ENCODE peak calls at places on chromosomes 16 and 17, in four cellular contexts. H, U, Y and T are unnamed samples.

GRCh38 chr16:4520913-4521312 is 17.7 kb downstream of the CDIP1 start:
- DNase-seq in Y (no peak), U (no peak), H (no peak), T (no peak)

GRCh38 chr17:5770556-5771270 is 186.4 kb upstream of the NLRP1 start:
- DNase-seq in H (peak; percentile 56), Y (no peak), U (no peak), T (no peak)

GRCh38 chr17:13833921-13834320 is 232.2 kb upstream of the HS3ST3A1 start:
- DNase-seq in Y (no peak), H (no peak), U (no peak), T (no peak)

GRCh38 chr17:6669479-6670212 is 18.1 kb downstream of the C17orf100 start:
- DNase-seq in U (no peak), Y (no peak), H (no peak), T (no peak)

GRCh38 chr16:85980686-85981085 is 81.7 kb downstream of the IRF8 start:
- DNase-seq in H (no peak), Y (no peak), U (no peak), T (no peak)

GRCh38 chr16:1706386-1707192 is 594 bp downstream of the MAPK8IP3 start:
- DNase-seq in U (no peak), Y (no peak), H (peak; percentile 48), T (no peak)

GRCh38 chr17:8956521-8956920 is 9.0 kb downstream of the PIK3R5 start:
- DNase-seq in U (no peak), H (no peak), Y (peak; percentile 92), T (no peak)

GRCh38 chr16:86733526-86734254 is 155.3 kb downstream of the FOXL1 start:
- DNase-seq in H (no peak), Y (no peak), U (no peak), T (no peak)

GRCh38 chr17:77319211-77320031 is 178.7 kb downstream of the SEC14L1 start:
- DNase-seq in H (no peak), Y (no peak), U (no peak), T (no peak)

GRCh38 chr17:69485126-69485724 is 70.7 kb downstream of the MAP2K6 start:
- DNase-seq in Y (no peak), U (no peak), H (no peak), T (no peak)

GRCh38 chr17:75316253-75316652 is 27.0 kb upstream of the SLC25A19 start:
- DNase-seq in Y (no peak), U (no peak), H (no peak), T (no peak)

GRCh38 chr16:56317998-56318912 is 107.1 kb downstream of the AMFR start:
- DNase-seq in U (peak; percentile 62), Y (peak; percentile 3), H (peak; percentile 95), T (peak; percentile 68)

GRCh38 chr17:73172252-73172651 is 7.4 kb downstream of the SSTR2 start:
- DNase-seq in H (no peak), Y (no peak), U (no peak), T (no peak)

GRCh38 chr16:80023865-80024264 is 423.3 kb upstream of the MAF start:
- DNase-seq in Y (no peak), H (no peak), U (peak; percentile 9), T (no peak)

GRCh38 chr17:78265121-78265520 is 33.7 kb downstream of the TMEM235 start:
- DNase-seq in U (no peak), Y (no peak), H (no peak), T (no peak)

GRCh38 chr17:9880582-9880999 is 24.5 kb downstream of the RCVRN start:
- DNase-seq in H (no peak), Y (peak; percentile 1), U (no peak), T (no peak)

GRCh38 chr17:31586946-31587345 is 195.5 kb downstream of the RAB11FIP4 start:
- DNase-seq in U (no peak), H (no peak), Y (no peak), T (no peak)

GRCh38 chr17:39702901-39703893 is 3.3 kb downstream of the ERBB2 start:
- DNase-seq in H (no peak), U (peak; percentile 77), Y (peak; percentile 25), T (no peak)

GRCh38 chr16:67013823-67014640 is 14.9 kb upstream of the CBFB start:
- DNase-seq in Y (no peak), U (peak; percentile 46), H (peak; percentile 74), T (no peak)

GRCh38 chr17:9255838-9256237 is 234.5 kb downstream of the NTN1 start:
- DNase-seq in Y (no peak), H (no peak), U (no peak), T (no peak)

GRCh38 chr17:45050680-45051059 is 762 bp downstream of the DCAKD start:
- DNase-seq in Y (no peak), U (peak; percentile 60), H (no peak), T (no peak)

GRCh38 chr17:69654981-69655581 is 240.6 kb downstream of the MAP2K6 start:
- DNase-seq in Y (no peak), U (no peak), H (no peak), T (no peak)

GRCh38 chr17:32588982-32589381 is 102.2 kb downstream of the CDK5R1 start:
- DNase-seq in Y (no peak), U (peak; percentile 11), H (no peak), T (peak; percentile 9)

GRCh38 chr17:38749222-38750043 is 1.3 kb upstream of the PCGF2 start:
- DNase-seq in H (peak; percentile 84), Y (no peak), U (peak; percentile 89), T (no peak)

GRCh38 chr17:80036715-80037477 is 454 bp downstream of the CCDC40 start:
- DNase-seq in U (peak; percentile 57), H (peak; percentile 85), Y (no peak), T (peak; percentile 54)

GRCh38 chr17:80034977-80035686 is 540 bp downstream of the TBC1D16 start:
- DNase-seq in H (peak; percentile 75), Y (no peak), U (no peak), T (no peak)

GRCh38 chr17:80034654-80034976 is 1.1 kb downstream of the TBC1D16 start:
- DNase-seq in Y (no peak), U (no peak), H (no peak), T (no peak)

GRCh38 chr17:80035687-80035936 is at the start of gene TBC1D16:
- DNase-seq in U (no peak), Y (no peak), H (no peak), T (no peak)

DNA sequence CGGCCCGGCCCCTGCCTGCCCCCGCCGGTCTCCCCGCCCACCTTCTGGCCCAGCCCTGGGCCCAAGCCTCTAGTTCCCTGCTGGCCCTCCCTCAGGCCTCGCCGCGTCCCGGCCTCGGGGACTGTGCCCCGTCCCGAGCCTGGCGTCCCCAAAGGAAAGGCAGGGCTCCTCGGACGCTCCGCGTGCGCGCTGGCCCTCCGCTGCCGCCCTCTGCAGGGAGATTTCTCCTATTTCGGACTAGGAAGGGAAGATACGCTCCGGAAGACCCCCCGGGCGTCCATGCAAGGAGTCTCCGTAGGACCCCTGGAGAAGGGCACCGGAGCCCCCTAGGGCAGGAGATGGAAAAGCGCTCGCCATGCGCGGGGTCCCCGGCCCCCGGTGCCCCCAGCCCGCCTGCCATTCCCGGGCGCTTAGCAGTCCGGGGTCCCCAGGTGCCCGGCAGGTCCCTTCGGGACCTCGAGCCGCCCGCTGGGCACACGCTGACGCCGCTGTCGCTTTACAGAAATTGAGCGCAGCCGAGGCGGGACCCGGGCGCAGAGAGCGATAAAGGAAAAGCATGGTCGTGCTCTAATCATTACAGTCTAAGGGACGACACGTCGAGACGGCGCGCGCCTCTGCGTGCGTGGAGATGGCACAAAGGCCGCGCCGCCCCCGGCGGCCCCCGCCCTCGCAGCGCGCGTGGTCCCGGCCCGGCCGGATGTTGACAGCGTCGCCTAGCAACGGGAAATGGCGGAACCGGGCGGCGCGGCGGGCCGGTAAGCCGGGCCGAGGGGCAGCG is at the start of gene CCDC40:
- DNase-seq in U (peak; percentile 72), Y (no peak), H (peak; percentile 91), T (no peak)
- H3K9ac ChIP-seq in U (peak within 1 kb of the TSS; percentile 96), Y (no peak within 1 kb of the TSS), H (peak within 1 kb of the TSS; percentile 80), T (peak within 1 kb of the TSS; percentile 93)

GRCh38 chr17:51245535-51245934 is 14.3 kb downstream of the MBTD1 start:
- DNase-seq in Y (no peak), H (no peak), U (no peak), T (no peak)
- TF ChIP-seq SUZ12 in Y (no peak), H (no peak), U (no peak), T (no peak)

DNA sequence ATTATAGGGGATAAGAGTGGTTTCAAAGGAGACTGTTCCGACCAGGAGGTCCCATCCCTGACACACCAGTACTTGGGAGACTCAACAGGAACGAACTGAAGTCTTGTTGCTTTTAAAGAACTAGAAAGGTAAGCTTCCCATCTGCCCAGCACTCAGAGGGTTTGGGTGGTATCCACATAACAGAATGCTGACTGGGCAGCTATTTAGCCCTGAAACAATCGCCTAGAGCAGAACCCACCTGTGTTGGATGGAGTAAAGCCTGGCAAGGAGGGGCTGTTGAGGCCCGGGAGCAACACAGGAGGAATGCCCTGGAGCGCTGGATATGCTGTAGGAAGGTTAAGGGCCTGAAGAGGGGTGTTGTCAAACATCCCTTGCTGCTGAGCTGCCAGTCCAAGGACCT is 254.9 kb downstream of the ZFHX3 start:
- DNase-seq in H (no peak), Y (no peak), U (no peak), T (no peak)
- H3K4me1 ChIP-seq in H (no peaks in the 10 kb centered on the region), Y (no peaks in the 10 kb centered on the region), U (no peaks in the 10 kb centered on the region), T (peaks cover 3% of the 10 kb centered on the region)

DNA sequence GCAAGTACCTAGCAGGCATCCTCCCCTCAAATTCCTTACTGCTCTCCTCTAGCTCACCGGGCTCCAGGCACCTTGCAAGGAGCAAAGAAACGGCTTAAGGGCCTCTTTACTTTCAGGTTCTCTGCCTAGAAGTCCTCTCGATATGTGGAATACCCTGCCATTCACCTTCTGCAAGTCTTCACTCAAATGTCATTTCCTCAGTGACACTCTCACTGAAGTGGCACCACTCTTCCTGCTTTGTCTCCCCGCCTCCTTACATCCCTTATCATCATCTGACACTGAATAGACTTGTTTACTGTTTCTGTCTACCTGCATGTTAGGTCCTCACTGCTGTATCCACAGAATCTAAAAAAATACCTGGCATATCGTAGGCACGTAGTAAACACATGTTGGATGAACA is 948 bp downstream of the SLC7A6OS start:
- DNase-seq in U (no peak), Y (no peak), H (no peak), T (no peak)
- H3K9ac ChIP-seq in U (peak overlapping the region; percentile 86), Y (peak overlapping the region; percentile 74), H (peak overlapping the region; percentile 49), T (peak overlapping the region; percentile 100)

DNA sequence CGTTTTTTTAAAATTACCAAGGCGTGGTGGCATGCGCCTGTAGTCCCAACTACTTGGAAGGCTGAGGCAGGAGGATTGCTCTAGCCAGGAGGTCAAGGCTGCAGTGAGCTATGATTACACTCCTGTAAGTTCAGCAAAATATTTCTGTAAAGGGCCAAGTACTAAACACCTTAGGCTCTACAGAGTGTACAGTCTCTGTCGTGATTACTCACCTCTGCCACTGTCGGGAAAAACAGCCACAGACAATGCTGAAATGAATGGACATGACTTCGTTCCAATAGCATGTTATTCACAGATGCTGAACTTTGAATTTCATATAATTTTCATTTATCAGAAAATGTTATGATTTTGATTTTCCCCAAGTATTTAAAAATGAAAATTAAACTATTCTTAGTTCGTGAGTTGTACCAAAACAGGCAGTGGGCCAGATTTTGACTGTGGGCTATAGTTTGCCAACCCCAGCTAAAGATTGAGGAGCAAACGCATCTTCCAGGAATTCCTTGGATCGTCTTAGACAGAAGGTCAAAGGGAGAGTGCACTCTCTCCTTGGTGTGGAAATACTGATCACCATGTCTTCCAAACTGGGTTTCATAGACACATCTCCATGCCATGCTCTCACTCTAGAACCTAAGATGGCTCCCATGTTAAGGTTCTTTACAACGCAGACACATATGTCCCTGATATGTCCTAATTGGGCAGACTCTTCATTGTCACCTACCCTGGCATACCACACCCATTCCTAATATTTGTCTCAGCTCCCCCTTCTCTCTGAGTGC is 89.5 kb downstream of the MARF1 start:
- DNase-seq in H (no peak), U (no peak), Y (no peak), T (no peak)
- TF ChIP-seq SUZ12 in H (no peak), U (no peak), Y (no peak), T (no peak)